ENCODE peak calls at places on chromosomes 16 and 17, in nine cellular contexts. One of them, this sample, is unnamed.

GRCh38 chr16:79430129-79430789 is 170.3 kb downstream of the MAF start:
- DNase-seq in heart left ventricle: no peak
- DNase-seq in mucosa of descending colon: peak; percentile 39
- DNase-seq in PC-3: no peak
- DNase-seq in testis: no peak
- DNase-seq in ovary: no peak
- DNase-seq in AG04450: no peak
- DNase-seq in body of pancreas: no peak
- DNase-seq in IMR-90: no peak
- DNase-seq in this sample: no peak

GRCh38 chr16:49016461-49016860 is 265.2 kb downstream of the CBLN1 start:
- DNase-seq in heart left ventricle: no peak
- DNase-seq in mucosa of descending colon: no peak
- DNase-seq in PC-3: no peak
- DNase-seq in testis: no peak
- DNase-seq in ovary: no peak
- DNase-seq in AG04450: no peak
- DNase-seq in body of pancreas: no peak
- DNase-seq in IMR-90: no peak
- DNase-seq in this sample: no peak

GRCh38 chr16:26614102-26614864 is 452.4 kb upstream of the C16orf82 start:
- DNase-seq in heart left ventricle: no peak
- DNase-seq in mucosa of descending colon: no peak
- DNase-seq in PC-3: no peak
- DNase-seq in testis: no peak
- DNase-seq in ovary: no peak
- DNase-seq in AG04450: no peak
- DNase-seq in body of pancreas: no peak
- DNase-seq in IMR-90: no peak
- DNase-seq in this sample: peak; percentile 56

GRCh38 chr17:559699-560378 is 154.8 kb downstream of the VPS53 start:
- DNase-seq in heart left ventricle: peak; percentile 64
- DNase-seq in mucosa of descending colon: no peak
- DNase-seq in PC-3: peak; percentile 8
- DNase-seq in testis: no peak
- DNase-seq in ovary: no peak
- DNase-seq in AG04450: peak; percentile 32
- DNase-seq in body of pancreas: peak; percentile 14
- DNase-seq in IMR-90: peak; percentile 89
- DNase-seq in this sample: no peak

GRCh38 chr17:42530952-42531454 is 5.0 kb upstream of the NAGLU start:
- DNase-seq in heart left ventricle: no peak
- DNase-seq in mucosa of descending colon: no peak
- DNase-seq in PC-3: no peak
- DNase-seq in testis: no peak
- DNase-seq in ovary: no peak
- DNase-seq in AG04450: no peak
- DNase-seq in body of pancreas: peak; percentile 61
- DNase-seq in IMR-90: no peak
- DNase-seq in this sample: no peak

GRCh38 chr16:35713762-35714650 is 2254.6 kb downstream of the TP53TG3F start:
- DNase-seq in heart left ventricle: no peak
- DNase-seq in mucosa of descending colon: no peak
- DNase-seq in PC-3: no peak
- DNase-seq in testis: no peak
- DNase-seq in ovary: no peak
- DNase-seq in AG04450: no peak
- DNase-seq in body of pancreas: no peak
- DNase-seq in IMR-90: no peak
- DNase-seq in this sample: no peak

GRCh38 chr16:84138824-84139627 is 6.0 kb downstream of the HSDL1 start:
- DNase-seq in heart left ventricle: peak; percentile 68
- DNase-seq in mucosa of descending colon: no peak
- DNase-seq in PC-3: peak; percentile 22
- DNase-seq in testis: no peak
- DNase-seq in ovary: no peak
- DNase-seq in AG04450: no peak
- DNase-seq in body of pancreas: no peak
- DNase-seq in IMR-90: peak; percentile 52
- DNase-seq in this sample: peak; percentile 87

GRCh38 chr17:37839196-37839978 is 84.8 kb upstream of the TBC1D3K start:
- DNase-seq in heart left ventricle: no peak
- DNase-seq in mucosa of descending colon: no peak
- DNase-seq in PC-3: no peak
- DNase-seq in testis: no peak
- DNase-seq in ovary: no peak
- DNase-seq in AG04450: no peak
- DNase-seq in body of pancreas: no peak
- DNase-seq in IMR-90: no peak
- DNase-seq in this sample: no peak

GRCh38 chr17:76527430-76528111 is 9.9 kb downstream of the CYGB start:
- DNase-seq in heart left ventricle: peak; percentile 88
- DNase-seq in mucosa of descending colon: peak; percentile 64
- DNase-seq in PC-3: peak; percentile 85
- DNase-seq in testis: peak; percentile 64
- DNase-seq in ovary: peak; percentile 83
- DNase-seq in AG04450: no peak
- DNase-seq in body of pancreas: peak; percentile 40
- DNase-seq in IMR-90: peak; percentile 80
- DNase-seq in this sample: peak; percentile 40

GRCh38 chr16:86877108-86877507 is 298.8 kb downstream of the FOXL1 start:
- DNase-seq in heart left ventricle: no peak
- DNase-seq in mucosa of descending colon: no peak
- DNase-seq in PC-3: no peak
- DNase-seq in testis: no peak
- DNase-seq in ovary: no peak
- DNase-seq in AG04450: no peak
- DNase-seq in body of pancreas: no peak
- DNase-seq in IMR-90: no peak
- DNase-seq in this sample: no peak

GRCh38 chr16:75526032-75526790 is 9.7 kb downstream of the CHST5 start:
- DNase-seq in heart left ventricle: no peak
- DNase-seq in mucosa of descending colon: no peak
- DNase-seq in PC-3: no peak
- DNase-seq in testis: no peak
- DNase-seq in ovary: no peak
- DNase-seq in AG04450: no peak
- DNase-seq in body of pancreas: no peak
- DNase-seq in IMR-90: no peak
- DNase-seq in this sample: no peak

GRCh38 chr17:44914148-44914547 is 1.2 kb downstream of the GFAP start:
- DNase-seq in heart left ventricle: no peak
- DNase-seq in mucosa of descending colon: peak; percentile 4
- DNase-seq in PC-3: no peak
- DNase-seq in testis: no peak
- DNase-seq in ovary: no peak
- DNase-seq in AG04450: no peak
- DNase-seq in body of pancreas: no peak
- DNase-seq in IMR-90: no peak
- DNase-seq in this sample: peak; percentile 75

GRCh38 chr16:67150058-67150832 is 553 bp downstream of the B3GNT9 start:
- DNase-seq in heart left ventricle: peak; percentile 75
- DNase-seq in mucosa of descending colon: no peak
- DNase-seq in PC-3: no peak
- DNase-seq in testis: peak; percentile 72
- DNase-seq in ovary: peak; percentile 86
- DNase-seq in AG04450: no peak
- DNase-seq in body of pancreas: peak; percentile 37
- DNase-seq in IMR-90: peak; percentile 55
- DNase-seq in this sample: peak; percentile 65

GRCh38 chr17:74532115-74532514 is 840 bp upstream of the CD300LB start:
- DNase-seq in heart left ventricle: peak; percentile 57
- DNase-seq in mucosa of descending colon: no peak
- DNase-seq in PC-3: no peak
- DNase-seq in testis: peak; percentile 70
- DNase-seq in ovary: peak; percentile 4
- DNase-seq in AG04450: no peak
- DNase-seq in body of pancreas: no peak
- DNase-seq in IMR-90: no peak
- DNase-seq in this sample: no peak

GRCh38 chr16:50964491-50964890 is 186.6 kb downstream of the SALL1 start:
- DNase-seq in heart left ventricle: no peak
- DNase-seq in mucosa of descending colon: no peak
- DNase-seq in PC-3: no peak
- DNase-seq in testis: no peak
- DNase-seq in ovary: no peak
- DNase-seq in AG04450: no peak
- DNase-seq in body of pancreas: no peak
- DNase-seq in IMR-90: no peak
- DNase-seq in this sample: no peak

GRCh38 chr17:48550313-48551205 is 5.7 kb upstream of the HOXB2 start:
- DNase-seq in heart left ventricle: no peak
- DNase-seq in mucosa of descending colon: no peak
- DNase-seq in PC-3: no peak
- DNase-seq in testis: peak; percentile 56
- DNase-seq in ovary: no peak
- DNase-seq in AG04450: no peak
- DNase-seq in body of pancreas: no peak
- DNase-seq in IMR-90: peak; percentile 40
- DNase-seq in this sample: no peak

GRCh38 chr16:50201784-50202183 is 48.7 kb downstream of the TENT4B start:
- DNase-seq in heart left ventricle: no peak
- DNase-seq in mucosa of descending colon: no peak
- DNase-seq in PC-3: no peak
- DNase-seq in testis: no peak
- DNase-seq in ovary: no peak
- DNase-seq in AG04450: no peak
- DNase-seq in body of pancreas: no peak
- DNase-seq in IMR-90: no peak
- DNase-seq in this sample: no peak

GRCh38 chr16:85173077-85173980 is 61.1 kb upstream of the CIBAR2 start:
- DNase-seq in heart left ventricle: no peak
- DNase-seq in mucosa of descending colon: no peak
- DNase-seq in PC-3: peak; percentile 90
- DNase-seq in testis: peak; percentile 92
- DNase-seq in ovary: peak; percentile 85
- DNase-seq in AG04450: peak; percentile 71
- DNase-seq in body of pancreas: no peak
- DNase-seq in IMR-90: peak; percentile 97
- DNase-seq in this sample: no peak

GRCh38 chr16:89721644-89722391 is 481 bp downstream of the ZNF276 start:
- DNase-seq in heart left ventricle: peak; percentile 76
- DNase-seq in mucosa of descending colon: peak; percentile 85
- DNase-seq in PC-3: peak; percentile 44
- DNase-seq in testis: peak; percentile 50
- DNase-seq in ovary: peak; percentile 61
- DNase-seq in AG04450: no peak
- DNase-seq in body of pancreas: peak; percentile 52
- DNase-seq in IMR-90: peak; percentile 34
- DNase-seq in this sample: peak; percentile 70

DNA sequence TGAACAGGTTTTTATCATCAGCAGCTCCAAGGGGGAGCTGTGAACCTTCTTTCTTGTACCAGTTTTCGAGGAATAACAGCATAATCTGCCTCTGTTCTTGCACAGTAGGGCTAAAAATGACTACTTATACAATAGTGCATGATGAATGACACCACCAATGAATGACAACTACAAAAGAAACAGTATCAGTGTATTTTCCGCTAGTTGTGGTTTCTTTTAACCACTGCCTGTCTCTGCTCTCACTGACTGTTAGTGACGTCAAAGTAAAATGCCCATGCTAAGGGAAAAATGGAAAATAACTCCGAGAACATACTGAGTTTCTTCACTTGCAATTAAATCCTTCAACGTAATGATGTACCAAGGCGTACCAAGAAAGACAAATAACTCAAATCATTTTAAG is 294.9 kb downstream of the MAP2K6 start:
- DNase-seq in heart left ventricle: no peak
- DNase-seq in mucosa of descending colon: no peak
- DNase-seq in PC-3: no peak
- DNase-seq in testis: no peak
- DNase-seq in ovary: no peak
- DNase-seq in AG04450: no peak
- DNase-seq in body of pancreas: no peak
- DNase-seq in IMR-90: no peak
- DNase-seq in this sample: no peak
- H3K9me3 ChIP-seq in heart left ventricle: no peaks in the 10 kb centered on the region
- H3K9me3 ChIP-seq in mucosa of descending colon: no peaks in the 10 kb centered on the region
- H3K9me3 ChIP-seq in PC-3: no peaks in the 10 kb centered on the region
- H3K9me3 ChIP-seq in testis: no peaks in the 10 kb centered on the region
- H3K9me3 ChIP-seq in ovary: no peaks in the 10 kb centered on the region
- H3K9me3 ChIP-seq in AG04450: no peaks in the 10 kb centered on the region
- H3K9me3 ChIP-seq in body of pancreas: no peaks in the 10 kb centered on the region
- H3K9me3 ChIP-seq in IMR-90: no peaks in the 10 kb centered on the region
- H3K9me3 ChIP-seq in this sample: no peaks in the 10 kb centered on the region

DNA sequence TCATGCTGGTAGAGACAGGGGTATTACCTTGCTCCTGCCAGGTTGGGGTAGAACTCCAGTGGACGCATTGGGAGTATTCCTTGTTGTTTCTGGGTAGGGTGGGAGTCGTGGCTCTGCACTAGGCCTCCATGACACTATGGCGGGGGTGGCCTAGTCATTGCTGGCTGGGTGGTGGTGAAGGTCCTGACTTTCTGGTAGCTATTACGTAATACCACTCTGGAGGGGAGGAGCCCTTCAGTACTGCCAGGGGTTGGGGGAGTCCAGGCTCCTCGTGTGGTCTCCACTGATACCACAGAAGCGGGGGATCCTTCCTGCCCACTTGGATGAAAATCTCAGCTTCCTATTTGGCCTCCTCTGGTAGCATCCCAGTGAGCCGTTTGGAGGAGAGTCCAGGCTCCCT is 65.7 kb upstream of the GNG13 start:
- DNase-seq in heart left ventricle: peak; percentile 6
- DNase-seq in mucosa of descending colon: no peak
- DNase-seq in PC-3: no peak
- DNase-seq in testis: no peak
- DNase-seq in ovary: no peak
- DNase-seq in AG04450: no peak
- DNase-seq in body of pancreas: no peak
- DNase-seq in IMR-90: no peak
- DNase-seq in this sample: no peak
- H3K9me3 ChIP-seq in heart left ventricle: peaks cover 20% of the 10 kb centered on the region
- H3K9me3 ChIP-seq in mucosa of descending colon: no peaks in the 10 kb centered on the region
- H3K9me3 ChIP-seq in PC-3: no peaks in the 10 kb centered on the region
- H3K9me3 ChIP-seq in testis: no peaks in the 10 kb centered on the region
- H3K9me3 ChIP-seq in ovary: no peaks in the 10 kb centered on the region
- H3K9me3 ChIP-seq in AG04450: peaks cover 49% of the 10 kb centered on the region
- H3K9me3 ChIP-seq in body of pancreas: no peaks in the 10 kb centered on the region
- H3K9me3 ChIP-seq in IMR-90: peaks cover 1% of the 10 kb centered on the region
- H3K9me3 ChIP-seq in this sample: no peaks in the 10 kb centered on the region

GRCh38 chr17:82950525-82951102 is 110.8 kb upstream of the ZNF750 start:
- DNase-seq in heart left ventricle: no peak
- DNase-seq in mucosa of descending colon: no peak
- DNase-seq in PC-3: no peak
- DNase-seq in testis: no peak
- DNase-seq in ovary: peak; percentile 19
- DNase-seq in AG04450: no peak
- DNase-seq in body of pancreas: peak; percentile 3
- DNase-seq in IMR-90: no peak
- DNase-seq in this sample: no peak
- H3K9me3 ChIP-seq in heart left ventricle: peaks cover 46% of the 10 kb centered on the region
- H3K9me3 ChIP-seq in mucosa of descending colon: peaks cover 35% of the 10 kb centered on the region
- H3K9me3 ChIP-seq in PC-3: no peaks in the 10 kb centered on the region
- H3K9me3 ChIP-seq in testis: no peaks in the 10 kb centered on the region
- H3K9me3 ChIP-seq in ovary: peaks cover 4% of the 10 kb centered on the region
- H3K9me3 ChIP-seq in AG04450: peaks cover 44% of the 10 kb centered on the region
- H3K9me3 ChIP-seq in body of pancreas: no peaks in the 10 kb centered on the region
- H3K9me3 ChIP-seq in IMR-90: peaks cover 46% of the 10 kb centered on the region
- H3K9me3 ChIP-seq in this sample: no peaks in the 10 kb centered on the region

GRCh38 chr16:3377917-3378316 is 22.2 kb downstream of the OR2C1 start:
- DNase-seq in heart left ventricle: no peak
- DNase-seq in mucosa of descending colon: no peak
- DNase-seq in PC-3: no peak
- DNase-seq in testis: no peak
- DNase-seq in ovary: no peak
- DNase-seq in AG04450: no peak
- DNase-seq in body of pancreas: no peak
- DNase-seq in IMR-90: no peak
- DNase-seq in this sample: no peak
- H3K9me3 ChIP-seq in heart left ventricle: no peaks in the 10 kb centered on the region
- H3K9me3 ChIP-seq in mucosa of descending colon: peaks cover 88% of the 10 kb centered on the region
- H3K9me3 ChIP-seq in PC-3: peaks cover 16% of the 10 kb centered on the region
- H3K9me3 ChIP-seq in testis: peaks cover 3% of the 10 kb centered on the region
- H3K9me3 ChIP-seq in ovary: peaks cover 43% of the 10 kb centered on the region
- H3K9me3 ChIP-seq in AG04450: peaks cover 52% of the 10 kb centered on the region
- H3K9me3 ChIP-seq in body of pancreas: peaks cover 70% of the 10 kb centered on the region
- H3K9me3 ChIP-seq in IMR-90: peaks cover 68% of the 10 kb centered on the region
- H3K9me3 ChIP-seq in this sample: peaks cover 5% of the 10 kb centered on the region